ENCODE peak calls at places on chromosomes 6 and 20, in ten cellular contexts. O is body of pancreas, N is spleen, B is tibial nerve, D is A549, E is prostate gland, J is stomach, R is esophagus muscularis mucosa, V is adrenal gland, A is transverse colon. U is an unnamed sample.

GRCh38 chr6:160454303-160454702 is 106.1 kb downstream of the SLC22A3 start:
- DNase-seq in V (no peak), B (no peak), R (peak), J (no peak), N (no peak), A (no peak), O (no peak), D (no peak), E (no peak), U (no peak)

GRCh38 chr20:15220778-15221565 is 883.6 kb upstream of the FLRT3 start:
- DNase-seq in A (no peak), V (no peak), D (no peak), N (no peak), O (no peak), B (no peak), J (no peak), E (peak), R (no peak), U (no peak)

GRCh38 chr6:106574729-106575458 is 54.4 kb downstream of the RTN4IP1 start:
- DNase-seq in A (no peak), V (peak), D (no peak), B (no peak), N (no peak), J (no peak), R (peak), E (no peak), O (no peak), U (no peak)

GRCh38 chr6:40597301-40597700 is 10.1 kb upstream of the LRFN2 start:
- DNase-seq in A (no peak), O (no peak), E (no peak), B (no peak), D (no peak), R (no peak), N (no peak), V (no peak), J (no peak), U (no peak)

GRCh38 chr20:25209911-25210310 is 14.4 kb downstream of the ENTPD6 start:
- DNase-seq in V (no peak), R (no peak), O (no peak), E (no peak), B (no peak), D (no peak), A (no peak), J (peak), N (no peak), U (no peak)

GRCh38 chr6:131136021-131136847 is 967 bp downstream of the AKAP7 start:
- DNase-seq in O (peak), R (no peak), V (peak), N (no peak), J (no peak), B (no peak), E (no peak), D (peak), A (peak), U (no peak)

GRCh38 chr6:132405143-132405915 is 4.1 kb upstream of the MOXD1 start:
- DNase-seq in J (no peak), A (no peak), D (no peak), O (no peak), N (no peak), B (no peak), E (no peak), R (no peak), V (no peak), U (no peak)

GRCh38 chr6:136158398-136158797 is 91.7 kb downstream of the MTFR2 start:
- DNase-seq in V (peak), E (no peak), O (peak), A (no peak), B (no peak), R (no peak), J (no peak), N (peak), D (no peak), U (peak)

GRCh38 chr6:3163248-3163594 is 5.9 kb upstream of the TUBB2A start:
- DNase-seq in A (no peak), R (no peak), O (no peak), V (no peak), E (no peak), J (no peak), B (no peak), N (no peak), D (no peak), U (no peak)

GRCh38 chr6:3164388-3164787 is 7.0 kb upstream of the TUBB2A start:
- DNase-seq in E (no peak), D (no peak), R (no peak), J (no peak), N (no peak), V (no peak), A (no peak), B (no peak), O (no peak), U (no peak)

GRCh38 chr6:3159805-3160781 is 2.7 kb upstream of the TUBB2A start:
- DNase-seq in A (peak), E (no peak), N (peak), D (peak), J (peak), O (peak), V (peak), R (no peak), B (no peak), U (no peak)

GRCh38 chr6:3162565-3163247 is 5.4 kb upstream of the TUBB2A start:
- DNase-seq in J (peak), N (peak), O (peak), E (peak), V (peak), R (no peak), B (peak), D (peak), A (peak), U (peak)

GRCh38 chr6:3162067-3162497 is 4.7 kb upstream of the TUBB2A start:
- DNase-seq in A (no peak), N (no peak), B (no peak), J (no peak), O (no peak), R (no peak), E (no peak), V (no peak), D (peak), U (no peak)
- H3K27ac ChIP-seq in A (peak), N (no peak), B (peak), J (peak), O (peak), R (peak), E (peak), V (no peak), D (peak), U (no peak)

DNA sequence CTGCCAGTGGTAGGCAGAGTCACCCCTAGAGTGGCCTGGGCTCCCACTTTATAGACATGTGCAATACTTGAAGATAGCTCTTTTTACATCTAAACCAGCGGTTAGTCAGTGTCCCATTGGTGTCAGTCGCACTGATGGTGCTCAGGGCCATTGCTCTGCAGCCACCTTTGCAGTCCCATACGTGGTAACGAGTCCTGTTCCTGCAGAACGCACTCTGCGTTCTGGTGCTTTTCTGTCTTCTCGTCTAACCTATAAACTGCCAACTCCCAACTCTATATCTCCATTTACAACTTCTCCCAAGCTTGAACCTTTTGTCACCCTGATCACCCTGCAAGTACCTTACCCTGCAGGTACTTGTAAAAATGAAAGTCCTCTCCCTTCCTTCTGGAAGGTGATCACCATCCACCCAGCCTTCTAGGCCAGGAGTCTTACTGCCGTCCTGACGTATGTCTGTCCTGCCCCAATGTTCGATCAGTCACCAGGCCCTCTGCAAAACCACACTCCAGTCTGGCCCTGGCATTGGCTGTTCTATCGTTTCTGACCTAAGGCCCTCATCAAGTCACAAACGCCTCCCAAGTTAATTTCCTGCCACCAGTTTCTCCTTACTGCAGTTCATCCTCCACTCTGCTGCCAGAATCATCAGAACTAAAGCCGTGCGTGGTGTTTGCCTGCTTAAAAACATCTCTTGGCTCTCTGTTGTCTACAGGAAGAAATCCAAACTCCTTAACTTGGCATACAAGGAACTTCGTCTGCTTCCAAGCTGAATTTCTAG is 7.9 kb downstream of the RREB1 start:
- DNase-seq in B (no peak), R (no peak), N (no peak), A (peak), J (no peak), O (no peak), D (no peak), V (no peak), E (peak), U (no peak)
- TF ChIP-seq POLR2A in B (no peak), R (no peak), N (no peak), A (peak), J (no peak), O (no peak), D (no peak), V (no peak), E (no peak), U (no peak)

GRCh38 chr6:167046861-167047495 is 47.8 kb downstream of the CEP43 start:
- DNase-seq in A (no peak), B (no peak), N (no peak), V (no peak), O (no peak), R (no peak), E (no peak), D (no peak), J (no peak), U (no peak)
- H3K27ac ChIP-seq in A (no peak), B (no peak), N (peak), V (no peak), O (no peak), R (no peak), E (no peak), D (no peak), J (no peak), U (no peak)

GRCh38 chr20:3766381-3766780 is 1.2 kb downstream of the ADISSP start:
- DNase-seq in D (no peak), B (no peak), V (no peak), J (no peak), E (no peak), O (no peak), R (no peak), N (peak), A (no peak), U (no peak)

GRCh38 chr20:3765171-3765887 is 2.2 kb downstream of the ADISSP start:
- DNase-seq in A (no peak), J (no peak), O (no peak), R (no peak), D (no peak), V (no peak), N (no peak), E (no peak), B (no peak), U (no peak)

GRCh38 chr20:3766832-3767433 is 620 bp downstream of the ADISSP start:
- DNase-seq in J (no peak), E (no peak), D (no peak), A (peak), N (no peak), O (no peak), B (no peak), R (no peak), V (peak), U (no peak)

GRCh38 chr20:3768342-3769130 is 983 bp upstream of the ADISSP start:
- DNase-seq in E (peak), B (peak), D (peak), J (peak), V (peak), R (no peak), A (peak), O (peak), N (peak), U (peak)

DNA sequence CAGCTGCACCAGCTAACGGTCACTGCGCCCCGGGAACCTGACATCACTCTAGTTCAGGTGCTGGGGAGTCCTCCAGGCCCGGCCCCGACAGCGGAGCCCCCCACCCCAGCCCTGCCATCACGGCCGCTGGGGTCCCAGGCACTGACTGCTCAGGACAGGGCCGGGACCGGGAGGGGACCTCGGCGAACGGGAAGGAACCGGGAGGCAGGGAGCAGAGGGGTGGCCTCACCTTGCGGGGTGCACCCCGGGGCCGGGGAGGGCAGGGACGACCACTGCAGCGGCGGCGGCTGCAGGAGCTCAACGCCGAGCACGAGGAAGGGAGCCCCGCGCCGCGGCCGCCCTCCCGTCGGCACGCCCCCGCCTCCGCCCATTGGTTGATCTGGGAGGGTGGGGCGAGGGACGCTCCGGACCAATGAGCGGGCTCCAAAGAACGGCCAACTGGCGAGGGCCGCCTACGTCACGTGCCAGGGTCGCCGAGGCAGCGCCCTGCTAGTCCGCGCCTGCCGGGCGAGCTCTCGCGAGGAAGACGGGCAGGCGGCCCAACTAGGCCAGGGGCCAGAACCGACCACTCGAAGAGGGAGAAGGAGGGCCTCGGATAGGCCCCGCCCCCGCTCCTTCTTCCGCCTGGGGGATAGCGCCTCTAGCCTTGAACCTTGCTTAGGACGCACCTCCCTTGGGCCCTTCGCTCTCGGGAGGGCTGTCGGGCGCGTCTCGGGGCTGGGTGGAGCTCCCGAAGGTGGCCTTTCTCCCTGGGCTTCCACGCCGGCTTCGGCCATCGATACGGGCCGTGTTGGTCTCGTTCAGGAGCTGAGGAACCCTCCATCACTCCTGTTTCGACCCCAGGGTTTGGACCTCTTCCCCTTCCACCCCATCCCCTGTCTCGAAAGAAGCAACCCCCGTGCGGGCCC is at the start of gene ADISSP:
- DNase-seq in O (peak), N (peak), B (peak), V (peak), A (peak), J (peak), E (peak), D (peak), R (peak), U (peak)
- TF ChIP-seq POLR2A in O (peak), N (no peak), B (peak), V (peak), A (peak), J (no peak), E (peak), D (peak), R (no peak), U (peak)

DNA sequence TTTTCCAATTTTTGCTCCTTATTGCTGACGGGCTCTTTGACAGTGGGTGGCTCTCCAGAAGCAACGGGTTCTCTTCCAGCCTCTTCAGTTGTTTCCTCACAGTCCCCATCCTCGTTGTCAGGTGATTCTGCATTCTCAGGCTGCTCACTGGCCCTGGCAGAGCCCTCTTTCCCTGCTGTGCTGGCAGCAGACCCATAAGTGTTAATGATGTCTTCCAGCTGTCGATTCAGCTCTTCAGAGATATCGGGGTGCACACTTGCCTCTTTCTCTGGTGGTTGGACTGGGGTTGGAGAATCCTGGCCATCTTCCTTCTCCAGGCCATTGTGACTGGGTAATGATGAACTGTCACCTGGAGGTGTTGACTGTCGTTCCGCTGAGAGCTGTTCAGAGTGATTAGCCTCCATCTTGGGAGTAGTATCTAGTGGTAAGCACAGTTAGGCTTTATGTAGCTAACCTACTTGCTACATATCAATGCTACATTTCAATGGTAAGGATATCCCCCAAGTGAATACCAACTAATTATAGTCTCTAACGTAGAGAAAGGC is 3.2 kb downstream of the TXLNB start:
- DNase-seq in O (no peak), A (no peak), N (no peak), V (no peak), B (no peak), D (no peak), E (no peak), R (no peak), J (no peak), U (no peak)
- H3K27ac ChIP-seq in O (no peak), A (no peak), N (no peak), V (no peak), B (no peak), D (no peak), E (no peak), R (no peak), J (no peak), U (no peak)

DNA sequence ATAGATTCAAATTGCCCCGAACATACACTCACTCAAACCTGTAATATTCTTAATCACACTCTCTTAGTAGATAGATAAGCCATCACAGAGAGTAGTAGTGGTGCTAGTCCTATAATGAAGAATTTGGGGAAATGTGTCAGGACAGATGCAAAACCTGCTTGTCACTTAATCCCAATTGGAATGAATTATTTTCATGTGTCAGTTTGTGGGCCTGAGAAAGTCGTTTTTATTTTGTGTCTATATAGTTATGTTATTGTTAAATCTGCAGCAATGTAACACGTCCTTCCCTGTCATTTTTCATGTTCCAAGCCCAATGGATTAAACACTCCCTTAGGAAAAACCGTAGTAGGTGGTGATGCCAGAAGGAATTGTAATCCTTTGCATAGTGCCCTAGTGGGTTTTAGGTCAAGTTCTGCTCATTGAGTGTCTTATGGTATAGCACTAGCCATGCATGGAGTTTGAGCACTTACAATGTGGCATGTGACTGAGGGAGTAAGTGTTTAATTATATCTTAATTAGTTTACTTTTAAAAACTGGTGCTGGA is 106.0 kb upstream of the PRSS16 start:
- DNase-seq in O (no peak), A (no peak), D (no peak), R (no peak), E (no peak), B (no peak), V (no peak), J (no peak), N (no peak), U (no peak)
- TF ChIP-seq POLR2A in O (no peak), A (no peak), D (no peak), R (no peak), E (no peak), B (no peak), V (no peak), J (no peak), N (no peak), U (no peak)

GRCh38 chr6:112235956-112236355 is 18.4 kb downstream of the LAMA4 start:
- DNase-seq in B (no peak), J (no peak), R (no peak), A (no peak), O (no peak), V (peak), D (no peak), E (no peak), N (no peak), U (no peak)
- H3K27ac ChIP-seq in B (peak), J (peak), R (peak), A (peak), O (no peak), V (no peak), D (no peak), E (no peak), N (no peak), U (no peak)

GRCh38 chr6:74467533-74468215 is 738.2 kb downstream of the COL12A1 start:
- DNase-seq in E (no peak), R (no peak), O (no peak), N (no peak), J (no peak), D (no peak), B (no peak), A (no peak), V (no peak), U (no peak)
- TF ChIP-seq POLR2A in E (no peak), R (no peak), O (no peak), N (no peak), J (no peak), D (no peak), B (no peak), A (no peak), V (no peak), U (no peak)

GRCh38 chr6:109139109-109139508 is 43.8 kb downstream of the CEP57L1 start:
- DNase-seq in A (no peak), N (no peak), D (no peak), J (no peak), E (no peak), R (no peak), V (no peak), B (no peak), O (no peak), U (no peak)
- H3K27ac ChIP-seq in A (no peak), N (no peak), D (no peak), J (no peak), E (no peak), R (no peak), V (no peak), B (no peak), O (no peak), U (no peak)

DNA sequence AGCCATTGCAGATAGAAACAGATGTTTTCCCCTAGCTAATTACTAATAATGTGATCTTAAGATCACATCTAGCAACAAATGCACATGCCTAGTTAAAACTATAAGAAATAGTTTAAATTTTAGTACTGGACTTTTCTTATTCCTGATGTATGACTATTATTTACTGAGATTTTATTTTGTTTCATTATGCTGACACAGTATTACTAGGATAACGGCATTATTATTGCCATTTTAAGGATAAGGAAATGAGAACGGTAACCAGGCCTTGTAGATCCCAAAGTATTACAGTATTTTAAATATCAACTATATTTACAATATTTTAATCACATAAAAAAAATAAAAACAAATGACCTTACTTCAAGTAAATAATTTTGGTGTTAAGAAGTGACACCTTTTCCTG is 240.3 kb downstream of the ADGRB3 start:
- DNase-seq in O (no peak), B (no peak), A (no peak), R (no peak), V (no peak), D (no peak), E (no peak), N (no peak), J (no peak), U (no peak)
- TF ChIP-seq POLR2A in O (no peak), B (no peak), A (no peak), R (no peak), V (no peak), D (no peak), E (no peak), N (no peak), J (no peak), U (no peak)

U was measured in ovary.